ENCODE peak calls at places on chromosomes 5 and 9, in nine cellular contexts. E is hypothalamus, J is NCI-H1436, Y is EL, Q is NCI-H1417, Z is AG08395, F is iris pigment epithelial cell, T is nucleus accumbens, S is foreskin fibroblast. M is an unnamed sample.

GRCh38 chr9:36091028-36091953 is 45.2 kb upstream of the GLIPR2 start:
- DNase-seq in E (no peak), Y (peak; percentile 86), J (no peak), T (no peak), S (peak; percentile 35), F (peak; percentile 86), Q (no peak), Z (peak; percentile 35), M (peak; percentile 62)

GRCh38 chr5:139848508-139849100 is 53.0 kb downstream of the PSD2 start:
- DNase-seq in S (no peak), E (no peak), Y (no peak), F (no peak), Q (no peak), T (no peak), Z (no peak), J (no peak), M (no peak)

GRCh38 chr5:45639038-45639437 is 57.1 kb downstream of the HCN1 start:
- DNase-seq in F (no peak), J (peak; percentile 0), Q (no peak), T (no peak), E (no peak), S (no peak), Z (no peak), Y (no peak), M (no peak)

GRCh38 chr5:3605298-3606010 is 9.8 kb downstream of the IRX1 start:
- DNase-seq in E (no peak), Y (no peak), T (no peak), J (no peak), Z (no peak), S (no peak), Q (no peak), F (no peak), M (no peak)

GRCh38 chr5:57066921-57067914 is 106.6 kb upstream of the GPBP1 start:
- DNase-seq in F (peak; percentile 50), T (no peak), S (peak; percentile 1), E (no peak), J (no peak), Y (peak; percentile 22), Z (no peak), Q (peak; percentile 66), M (peak; percentile 11)

GRCh38 chr5:132674671-132675506 is 1.1 kb downstream of the IL4 start:
- DNase-seq in F (peak; percentile 97), Z (peak; percentile 96), J (no peak), Y (peak; percentile 96), E (no peak), T (no peak), S (peak; percentile 91), Q (no peak), M (peak; percentile 96)

GRCh38 chr5:83055166-83055565 is 22.0 kb downstream of the TMEM167A start:
- DNase-seq in S (no peak), T (no peak), E (no peak), J (no peak), Z (no peak), F (no peak), Y (no peak), Q (no peak), M (no peak)

GRCh38 chr5:138035605-138036537 is 3.0 kb upstream of the FAM13B start:
- DNase-seq in Z (peak; percentile 75), J (peak; percentile 81), S (peak; percentile 73), Q (peak; percentile 80), F (peak; percentile 86), Y (peak; percentile 84), T (peak; percentile 11), E (peak; percentile 39), M (peak; percentile 96)

GRCh38 chr9:36721846-36722588 is 149.3 kb downstream of the MELK start:
- DNase-seq in F (peak; percentile 20), S (no peak), Y (no peak), Z (no peak), T (no peak), E (no peak), Q (peak; percentile 48), J (peak; percentile 17), M (no peak)

GRCh38 chr9:132644251-132644650 is 25.5 kb downstream of the DDX31 start:
- DNase-seq in Q (no peak), T (no peak), F (no peak), Z (no peak), Y (no peak), S (no peak), E (no peak), J (no peak), M (no peak)

GRCh38 chr5:2660305-2660704 is 91.2 kb downstream of the IRX2 start:
- DNase-seq in J (no peak), Z (no peak), S (no peak), E (no peak), Y (no peak), T (no peak), F (no peak), Q (no peak), M (no peak)

M was measured in adipocyte.